ENCODE peak calls at places on chromosomes 7 and 10, in four cellular contexts. One of them, this sample, is unnamed.
A peak's percentile ranks its signal among the peaks of the same experiment; 100 is the strongest.

GRCh38 chr7:12570529-12571461 is at the start of gene SCIN:
- DNase-seq in right lobe of liver: no peak
- DNase-seq in erythroblast: peak; percentile 59
- DNase-seq in uterus: no peak
- DNase-seq in this sample: peak; percentile 50

GRCh38 chr7:49403844-49404243 is 369.6 kb upstream of the VWC2 start:
- DNase-seq in right lobe of liver: no peak
- DNase-seq in erythroblast: no peak
- DNase-seq in uterus: no peak
- DNase-seq in this sample: no peak

GRCh38 chr10:73798927-73799563 is 12.4 kb downstream of the NDST2 start:
- DNase-seq in right lobe of liver: no peak
- DNase-seq in erythroblast: no peak
- DNase-seq in uterus: no peak
- DNase-seq in this sample: no peak

GRCh38 chr10:122733450-122733849 is 33.8 kb upstream of the C10orf120 start:
- DNase-seq in right lobe of liver: no peak
- DNase-seq in erythroblast: no peak
- DNase-seq in uterus: no peak
- DNase-seq in this sample: no peak

GRCh38 chr7:4951903-4952636 is 6.9 kb downstream of the MMD2 start:
- DNase-seq in right lobe of liver: no peak
- DNase-seq in erythroblast: peak; percentile 7
- DNase-seq in uterus: no peak
- DNase-seq in this sample: no peak

GRCh38 chr7:151780626-151781025 is 96.3 kb downstream of the PRKAG2 start:
- DNase-seq in right lobe of liver: peak; percentile 36
- DNase-seq in erythroblast: no peak
- DNase-seq in uterus: no peak
- DNase-seq in this sample: no peak

GRCh38 chr10:99672884-99673283 is 13.6 kb downstream of the ENTPD7 start:
- DNase-seq in right lobe of liver: no peak
- DNase-seq in erythroblast: no peak
- DNase-seq in uterus: no peak
- DNase-seq in this sample: no peak

GRCh38 chr7:152663101-152663740 is 12.7 kb downstream of the XRCC2 start:
- DNase-seq in right lobe of liver: no peak
- DNase-seq in erythroblast: no peak
- DNase-seq in uterus: no peak
- DNase-seq in this sample: no peak

GRCh38 chr7:157522189-157522588 is 185.4 kb downstream of the DNAJB6 start:
- DNase-seq in right lobe of liver: peak; percentile 42
- DNase-seq in erythroblast: no peak
- DNase-seq in uterus: no peak
- DNase-seq in this sample: no peak

GRCh38 chr7:21427861-21428641 is at the start of gene SP4:
- DNase-seq in right lobe of liver: peak; percentile 98
- DNase-seq in erythroblast: peak; percentile 95
- DNase-seq in uterus: peak; percentile 97
- DNase-seq in this sample: peak; percentile 94

GRCh38 chr7:21428642-21428941 is 709 bp downstream of the SP4 start:
- DNase-seq in right lobe of liver: no peak
- DNase-seq in erythroblast: no peak
- DNase-seq in uterus: no peak
- DNase-seq in this sample: no peak

GRCh38 chr7:21426286-21426957 is 1.5 kb upstream of the SP4 start:
- DNase-seq in right lobe of liver: no peak
- DNase-seq in erythroblast: no peak
- DNase-seq in uterus: no peak
- DNase-seq in this sample: no peak

GRCh38 chr7:21429021-21429420 is 1.1 kb downstream of the SP4 start:
- DNase-seq in right lobe of liver: no peak
- DNase-seq in erythroblast: peak; percentile 32
- DNase-seq in uterus: no peak
- DNase-seq in this sample: no peak

GRCh38 chr7:21426958-21427860 is 674 bp upstream of the SP4 start:
- DNase-seq in right lobe of liver: peak; percentile 100
- DNase-seq in erythroblast: peak; percentile 99
- DNase-seq in uterus: peak; percentile 99
- DNase-seq in this sample: peak; percentile 99
- TF ChIP-seq POLR2A in right lobe of liver: peak; percentile 84
- TF ChIP-seq POLR2A in erythroblast: peak; percentile 87
- TF ChIP-seq POLR2A in uterus: peak; percentile 66
- TF ChIP-seq POLR2A in this sample: peak; percentile 85

GRCh38 chr7:55499591-55499990 is 72.7 kb downstream of the VOPP1 start:
- DNase-seq in right lobe of liver: no peak
- DNase-seq in erythroblast: no peak
- DNase-seq in uterus: no peak
- DNase-seq in this sample: no peak
- TF ChIP-seq POLR2A in right lobe of liver: no peak
- TF ChIP-seq POLR2A in erythroblast: no peak
- TF ChIP-seq POLR2A in uterus: no peak
- TF ChIP-seq POLR2A in this sample: no peak

DNA sequence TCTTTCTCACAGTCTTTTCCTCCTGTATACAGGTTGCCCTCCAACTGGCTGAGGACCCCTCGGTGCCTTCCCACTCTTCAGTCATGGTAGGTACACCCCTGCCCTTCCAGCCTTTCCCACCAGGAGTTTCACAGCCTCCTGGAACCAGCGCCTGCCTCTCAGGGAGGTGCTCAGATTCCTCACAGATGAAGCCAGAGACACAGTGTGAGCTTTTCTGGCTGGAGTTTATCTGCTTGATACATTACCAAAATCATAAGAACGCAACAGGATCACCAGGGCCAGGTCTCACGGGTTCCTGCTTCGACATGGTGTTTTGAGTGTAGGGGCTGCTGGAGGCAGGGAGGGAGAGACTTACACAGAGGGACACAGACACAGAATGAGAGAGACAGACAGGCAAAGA is 6.7 kb upstream of the INMT start:
- DNase-seq in right lobe of liver: no peak
- DNase-seq in erythroblast: no peak
- DNase-seq in uterus: peak; percentile 36
- DNase-seq in this sample: no peak
- TF ChIP-seq POLR2A in right lobe of liver: no peak
- TF ChIP-seq POLR2A in erythroblast: no peak
- TF ChIP-seq POLR2A in uterus: no peak
- TF ChIP-seq POLR2A in this sample: no peak

GRCh38 chr7:140479062-140479738 is at the start of gene MKRN1:
- DNase-seq in right lobe of liver: peak; percentile 98
- DNase-seq in erythroblast: peak; percentile 95
- DNase-seq in uterus: peak; percentile 85
- DNase-seq in this sample: peak; percentile 98

GRCh38 chr7:140475747-140476333 is 3.5 kb downstream of the MKRN1 start:
- DNase-seq in right lobe of liver: no peak
- DNase-seq in erythroblast: peak; percentile 63
- DNase-seq in uterus: no peak
- DNase-seq in this sample: peak; percentile 43

GRCh38 chr7:140476698-140477261 is 2.5 kb downstream of the MKRN1 start:
- DNase-seq in right lobe of liver: no peak
- DNase-seq in erythroblast: no peak
- DNase-seq in uterus: no peak
- DNase-seq in this sample: no peak

GRCh38 chr7:140479739-140480084 is 407 bp upstream of the MKRN1 start:
- DNase-seq in right lobe of liver: no peak
- DNase-seq in erythroblast: no peak
- DNase-seq in uterus: no peak
- DNase-seq in this sample: no peak

DNA sequence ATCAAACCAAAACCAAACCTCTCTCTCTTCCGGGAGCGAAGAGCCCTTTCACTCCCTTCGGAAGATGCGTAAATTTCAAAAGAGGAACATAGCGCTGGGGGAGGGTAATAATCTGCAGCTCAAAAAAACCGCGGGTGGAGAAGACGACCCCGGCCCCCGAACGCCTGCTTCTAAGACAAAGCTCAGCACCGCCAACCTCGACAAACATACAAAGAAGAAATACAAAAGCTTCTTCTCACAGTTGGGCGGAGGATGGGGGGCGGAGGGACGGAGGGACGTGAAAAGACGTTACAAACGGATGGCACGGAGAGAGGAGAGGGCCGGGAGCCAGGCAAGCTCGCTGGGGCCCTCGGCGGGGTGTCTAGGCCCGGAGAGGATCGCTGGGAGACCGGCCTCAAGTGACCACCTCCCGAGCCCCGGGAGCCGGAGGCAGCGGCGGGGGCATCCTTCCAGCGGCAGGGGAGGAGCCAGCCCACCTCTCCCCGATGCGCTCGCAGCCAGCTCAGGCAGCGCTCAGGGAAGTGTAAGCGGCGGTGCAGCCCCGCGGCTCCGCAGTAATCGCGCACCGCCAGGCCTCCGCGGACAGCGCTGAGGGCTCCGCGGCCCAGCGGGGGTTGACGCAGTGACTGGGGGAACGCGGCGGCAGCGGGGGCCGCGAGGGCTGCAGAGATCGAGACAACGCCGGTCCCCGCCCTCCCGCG is 794 bp downstream of the MKRN1 start:
- DNase-seq in right lobe of liver: peak; percentile 69
- DNase-seq in erythroblast: peak; percentile 74
- DNase-seq in uterus: peak; percentile 43
- DNase-seq in this sample: no peak
- TF ChIP-seq POLR2A in right lobe of liver: no peak
- TF ChIP-seq POLR2A in erythroblast: no peak
- TF ChIP-seq POLR2A in uterus: no peak
- TF ChIP-seq POLR2A in this sample: no peak

DNA sequence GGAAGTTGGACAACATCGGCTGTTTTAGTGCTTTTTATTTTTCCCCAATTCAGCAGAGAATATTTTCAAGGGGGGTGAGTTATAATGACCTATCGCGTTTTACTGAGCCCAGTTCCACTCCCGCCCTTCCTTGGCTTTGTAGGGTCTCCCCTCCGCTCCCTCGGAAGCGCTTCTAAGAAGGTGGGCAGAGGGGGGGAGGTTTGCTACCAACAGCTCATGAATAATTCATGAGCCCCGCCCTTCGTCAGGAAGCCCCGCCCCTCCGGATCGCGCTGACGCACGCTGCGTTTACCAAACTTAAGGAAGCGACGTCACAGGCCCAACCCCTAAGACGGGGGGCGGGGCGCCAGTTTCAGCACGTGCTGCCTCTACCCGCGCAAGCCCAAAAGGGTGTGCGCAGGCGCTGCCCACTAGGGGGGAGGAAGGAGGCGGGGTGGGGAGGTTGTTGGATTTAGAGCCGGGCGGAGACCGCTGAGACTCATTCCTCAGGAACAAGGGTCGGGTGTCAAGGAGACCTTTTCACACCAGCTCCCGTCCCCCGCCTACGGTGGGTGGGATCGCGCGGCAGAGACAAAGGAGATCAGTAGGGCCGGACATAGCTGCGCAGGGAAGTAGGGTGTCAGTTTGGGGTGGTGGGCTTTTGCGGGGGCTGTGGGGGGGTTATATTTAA is 529 bp upstream of the MEPCE start:
- DNase-seq in right lobe of liver: peak; percentile 100
- DNase-seq in erythroblast: peak; percentile 100
- DNase-seq in uterus: peak; percentile 100
- DNase-seq in this sample: peak; percentile 100
- TF ChIP-seq POLR2A in right lobe of liver: peak; percentile 71
- TF ChIP-seq POLR2A in erythroblast: peak; percentile 89
- TF ChIP-seq POLR2A in uterus: peak; percentile 16
- TF ChIP-seq POLR2A in this sample: no peak

DNA sequence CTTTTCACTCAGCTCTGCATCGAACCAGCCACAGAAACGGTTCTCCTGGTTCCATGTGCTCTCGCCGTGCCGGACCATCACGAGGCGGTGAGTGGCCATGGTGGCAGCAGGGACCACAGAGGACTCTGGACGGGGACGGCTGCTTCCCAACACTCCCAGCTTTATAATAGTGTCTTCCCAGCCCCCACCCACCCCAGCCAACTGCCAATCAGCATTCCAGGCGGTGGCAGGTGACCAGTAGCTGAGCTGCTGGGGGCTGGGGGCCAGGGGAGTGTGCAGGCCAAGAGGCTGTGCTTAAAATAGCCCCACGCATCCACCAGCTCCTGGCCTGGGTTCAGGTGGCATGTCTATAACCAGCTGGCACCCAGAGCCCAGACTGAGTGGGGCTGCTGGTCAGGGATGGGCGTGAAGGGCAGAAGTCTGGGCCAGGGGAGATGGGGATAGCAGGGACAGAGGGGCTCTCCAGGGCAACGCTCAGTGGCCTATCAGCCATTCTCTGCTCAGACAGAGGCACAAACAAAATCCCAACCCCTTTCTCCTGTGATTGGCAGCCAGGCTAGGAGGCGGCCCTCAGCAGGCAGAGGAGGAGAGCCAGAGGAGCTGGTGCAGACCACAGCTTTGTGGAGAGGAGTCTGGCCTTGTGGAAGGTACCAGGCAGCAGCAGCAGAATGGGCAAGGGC is at the start of gene PGAM2:
- DNase-seq in right lobe of liver: peak; percentile 57
- DNase-seq in erythroblast: no peak
- DNase-seq in uterus: no peak
- DNase-seq in this sample: no peak
- TF ChIP-seq POLR2A in right lobe of liver: no peak
- TF ChIP-seq POLR2A in erythroblast: no peak
- TF ChIP-seq POLR2A in uterus: no peak
- TF ChIP-seq POLR2A in this sample: peak; percentile 5

GRCh38 chr7:105521731-105522458 is at the start of gene PUS7:
- DNase-seq in right lobe of liver: peak; percentile 93
- DNase-seq in erythroblast: peak; percentile 92
- DNase-seq in uterus: peak; percentile 89
- DNase-seq in this sample: peak; percentile 92
- TF ChIP-seq POLR2A in right lobe of liver: peak; percentile 77
- TF ChIP-seq POLR2A in erythroblast: peak; percentile 72
- TF ChIP-seq POLR2A in uterus: peak; percentile 66
- TF ChIP-seq POLR2A in this sample: peak; percentile 76

GRCh38 chr7:100568176-100568935 is 5.3 kb downstream of the SAP25 start:
- DNase-seq in right lobe of liver: peak; percentile 94
- DNase-seq in erythroblast: no peak
- DNase-seq in uterus: no peak
- DNase-seq in this sample: peak; percentile 95
- TF ChIP-seq POLR2A in right lobe of liver: peak; percentile 37
- TF ChIP-seq POLR2A in erythroblast: no peak
- TF ChIP-seq POLR2A in uterus: no peak
- TF ChIP-seq POLR2A in this sample: no peak

DNA sequence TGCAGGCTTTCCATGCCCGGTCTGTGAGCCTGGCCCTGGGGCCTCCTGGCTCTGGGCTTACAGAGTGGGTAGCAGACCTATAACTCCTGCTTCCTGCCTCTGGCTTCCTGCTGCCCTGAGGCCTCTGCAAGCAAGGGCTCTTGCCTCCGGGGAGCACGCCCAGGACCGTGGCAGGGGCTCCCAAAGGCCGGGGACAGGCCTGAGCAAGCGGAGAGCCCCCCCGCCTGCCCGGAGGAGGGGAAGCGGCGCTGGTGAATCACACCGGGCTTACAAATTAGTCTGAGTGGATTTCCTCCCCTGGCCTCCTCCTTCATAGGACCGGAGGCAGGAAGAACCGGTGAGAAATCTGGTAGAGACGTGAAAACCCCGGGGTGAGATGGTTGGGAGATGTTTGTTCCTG is 1.5 kb upstream of the MYL10 start:
- DNase-seq in right lobe of liver: no peak
- DNase-seq in erythroblast: no peak
- DNase-seq in uterus: no peak
- DNase-seq in this sample: no peak
- TF ChIP-seq POLR2A in right lobe of liver: no peak
- TF ChIP-seq POLR2A in erythroblast: no peak
- TF ChIP-seq POLR2A in uterus: no peak
- TF ChIP-seq POLR2A in this sample: no peak